ENCODE peak calls at places on chromosomes 11 and 22, in seven cellular contexts. N, W, I, B, M, F and Y are unnamed samples.

GRCh38 chr11:93942176-93942575 is 79.0 kb upstream of the HEPHL1 start:
- DNase-seq in N (no peak), W (no peak), I (no peak), B (no peak), M (no peak), F (no peak), Y (no peak)

GRCh38 chr22:24685804-24686203 is 82.8 kb downstream of the GGT1 start:
- DNase-seq in N (no peak), W (no peak), I (peak; percentile 4), B (no peak), M (peak; percentile 21), F (no peak), Y (no peak)

GRCh38 chr11:75722669-75723042 is 5.0 kb downstream of the MOGAT2 start:
- DNase-seq in N (no peak), W (no peak), I (no peak), B (no peak), M (no peak), F (no peak), Y (no peak)

GRCh38 chr11:130693543-130693942 is 222.7 kb downstream of the SNX19 start:
- DNase-seq in N (no peak), W (peak; percentile 3), I (no peak), B (no peak), M (no peak), F (no peak), Y (no peak)

GRCh38 chr22:32579533-32580220 is 105.1 kb downstream of the FBXO7 start:
- DNase-seq in N (no peak), W (no peak), I (peak; percentile 75), B (no peak), M (no peak), F (no peak), Y (no peak)

GRCh38 chr11:31408205-31408604 is 38.5 kb downstream of the DNAJC24 start:
- DNase-seq in N (no peak), W (no peak), I (no peak), B (no peak), M (no peak), F (no peak), Y (no peak)

GRCh38 chr22:49937758-49938564 is 19.5 kb downstream of the CRELD2 start:
- DNase-seq in N (no peak), W (no peak), I (no peak), B (no peak), M (peak; percentile 68), F (no peak), Y (no peak)

GRCh38 chr11:100329352-100329751 is 357.7 kb upstream of the ARHGAP42 start:
- DNase-seq in N (peak; percentile 75), W (no peak), I (no peak), B (no peak), M (no peak), F (no peak), Y (no peak)

GRCh38 chr11:125588505-125588904 is 4.1 kb upstream of the STT3A start:
- DNase-seq in N (peak; percentile 28), W (no peak), I (peak; percentile 40), B (no peak), M (no peak), F (no peak), Y (no peak)

GRCh38 chr11:117096140-117096972 is 1.9 kb downstream of the SIK3 start:
- DNase-seq in N (no peak), W (peak; percentile 80), I (no peak), B (no peak), M (no peak), F (no peak), Y (no peak)

GRCh38 chr22:49730656-49731055 is 97.0 kb downstream of the BRD1 start:
- DNase-seq in N (no peak), W (no peak), I (no peak), B (no peak), M (no peak), F (no peak), Y (no peak)

GRCh38 chr22:35023692-35024363 is 42.1 kb upstream of the ISX start:
- DNase-seq in N (peak; percentile 25), W (peak; percentile 82), I (peak; percentile 6), B (no peak), M (peak; percentile 45), F (peak; percentile 77), Y (no peak)

GRCh38 chr11:86487670-86488069 is 113.0 kb downstream of the CCDC81 start:
- DNase-seq in N (no peak), W (no peak), I (no peak), B (no peak), M (no peak), F (no peak), Y (no peak)

GRCh38 chr11:7115775-7116174 is 27.0 kb downstream of the RBMXL2 start:
- DNase-seq in N (no peak), W (no peak), I (no peak), B (no peak), M (no peak), F (no peak), Y (no peak)

GRCh38 chr11:70953720-70954119 is 298.7 kb downstream of the SHANK2 start:
- DNase-seq in N (no peak), W (no peak), I (no peak), B (no peak), M (no peak), F (no peak), Y (no peak)

GRCh38 chr11:102341844-102342318 is 5.1 kb upstream of the BIRC2 start:
- DNase-seq in N (peak; percentile 84), W (no peak), I (peak; percentile 78), B (peak; percentile 66), M (peak; percentile 82), F (peak; percentile 30), Y (no peak)

GRCh38 chr11:43269229-43269928 is 42.4 kb upstream of the API5 start:
- DNase-seq in N (no peak), W (no peak), I (no peak), B (no peak), M (peak; percentile 12), F (no peak), Y (no peak)

GRCh38 chr22:40855104-40855959 is 1.1 kb downstream of the ST13 start:
- DNase-seq in N (peak; percentile 45), W (no peak), I (peak; percentile 24), B (no peak), M (no peak), F (no peak), Y (no peak)

GRCh38 chr11:94909371-94909820 is 64.0 kb downstream of the CWC15 start:
- DNase-seq in N (no peak), W (peak; percentile 61), I (peak; percentile 68), B (no peak), M (no peak), F (no peak), Y (no peak)

GRCh38 chr11:124812876-124813275 is 12.7 kb upstream of the MSANTD2 start:
- DNase-seq in N (no peak), W (peak; percentile 70), I (peak; percentile 60), B (no peak), M (no peak), F (no peak), Y (no peak)

GRCh38 chr11:103257360-103257759 is 148.1 kb downstream of the DYNC2H1 start:
- DNase-seq in N (peak; percentile 43), W (no peak), I (peak; percentile 31), B (no peak), M (no peak), F (no peak), Y (no peak)

DNA sequence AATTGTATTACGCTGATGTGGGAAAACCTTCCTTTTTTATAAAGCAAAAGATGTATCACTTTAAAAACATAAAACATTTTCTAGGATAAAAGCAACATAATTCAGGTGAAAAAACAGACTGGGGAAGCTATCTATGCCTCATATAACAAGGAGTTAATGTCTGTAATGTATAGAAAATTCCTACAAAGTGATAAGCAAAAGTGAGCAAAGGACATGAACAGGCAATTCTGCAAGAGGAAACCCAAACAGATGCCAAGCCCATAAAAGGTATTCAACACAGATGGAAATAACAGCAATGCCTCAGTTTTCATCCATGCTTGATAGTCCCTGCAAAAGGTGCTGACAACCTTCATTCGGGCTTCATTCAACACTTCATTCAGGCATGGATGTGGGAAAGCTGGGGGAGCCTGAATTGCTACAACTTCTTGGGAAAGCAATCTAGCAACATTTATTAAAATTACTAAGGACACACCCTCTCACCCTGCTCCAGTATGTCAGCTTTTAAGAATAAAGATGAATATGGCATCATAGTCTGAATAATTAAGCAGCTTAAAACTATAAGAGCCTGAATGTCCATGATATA is 39.3 kb downstream of the KCNQ1OT1 start:
- DNase-seq in N (no peak), W (peak; percentile 47), I (no peak), B (no peak), M (no peak), F (no peak), Y (no peak)
- TF ChIP-seq CTCF in N (no peak), W (no peak), I (no peak), B (no peak), M (no peak), F (no peak), Y (no peak)

GRCh38 chr11:61787928-61788491 is 4.4 kb downstream of the TMEM258 start:
- DNase-seq in N (peak; percentile 56), W (peak; percentile 85), I (peak; percentile 50), B (no peak), M (no peak), F (no peak), Y (no peak)
- TF ChIP-seq CTCF in N (peak; percentile 47), W (peak; percentile 56), I (peak; percentile 46), B (no peak), M (no peak), F (peak; percentile 37), Y (peak; percentile 73)

GRCh38 chr11:63427971-63428508 is 58.5 kb downstream of the SLC22A9 start:
- DNase-seq in N (peak; percentile 5), W (no peak), I (no peak), B (no peak), M (no peak), F (no peak), Y (no peak)
- TF ChIP-seq CTCF in N (peak; percentile 15), W (no peak), I (no peak), B (no peak), M (no peak), F (no peak), Y (no peak)

GRCh38 chr22:41862530-41863266 is 29.8 kb downstream of the SREBF2 start:
- DNase-seq in N (no peak), W (peak; percentile 89), I (peak; percentile 51), B (no peak), M (no peak), F (no peak), Y (no peak)

GRCh38 chr22:41856484-41856883 is 23.6 kb downstream of the SREBF2 start:
- DNase-seq in N (peak; percentile 24), W (no peak), I (no peak), B (no peak), M (no peak), F (no peak), Y (no peak)

GRCh38 chr22:41857160-41857859 is 24.4 kb downstream of the SREBF2 start:
- DNase-seq in N (peak; percentile 94), W (peak; percentile 81), I (peak; percentile 77), B (no peak), M (peak; percentile 45), F (no peak), Y (no peak)

GRCh38 chr22:41862160-41862529 is 29.2 kb downstream of the SREBF2 start:
- DNase-seq in N (no peak), W (peak; percentile 74), I (peak; percentile 18), B (no peak), M (no peak), F (no peak), Y (no peak)

GRCh38 chr22:41857860-41858199 is 24.9 kb downstream of the SREBF2 start:
- DNase-seq in N (no peak), W (no peak), I (no peak), B (no peak), M (no peak), F (no peak), Y (no peak)
- TF ChIP-seq CTCF in N (no peak), W (no peak), I (no peak), B (no peak), M (no peak), F (no peak), Y (peak; percentile 47)